ENCODE peak calls at places on chromosomes 5 and 9, in four cellular contexts. Q, H, Y and S are unnamed samples.

GRCh38 chr5:78419396-78419795 is 59.0 kb downstream of the SCAMP1 start:
- DNase-seq in Y (no peak), H (no peak), Q (peak), S (no peak)

GRCh38 chr5:176776916-176777315 is 33.4 kb upstream of the UNC5A start:
- DNase-seq in Q (no peak), Y (no peak), H (no peak), S (no peak)

GRCh38 chr5:98301567-98301966 is 471.9 kb upstream of the RGMB start:
- DNase-seq in Q (no peak), H (no peak), Y (no peak), S (no peak)

GRCh38 chr9:97577051-97577450 is 56.1 kb downstream of the TSTD2 start:
- DNase-seq in H (no peak), Y (no peak), Q (no peak), S (no peak)

GRCh38 chr9:131656356-131657030 is 83.4 kb downstream of the RAPGEF1 start:
- DNase-seq in Q (peak), H (no peak), Y (no peak), S (no peak)

GRCh38 chr5:96734871-96735325 is 72.7 kb downstream of the CAST start:
- DNase-seq in Y (peak), H (no peak), Q (no peak), S (no peak)

GRCh38 chr5:14593326-14594036 is 11.9 kb downstream of the OTULINL start:
- DNase-seq in Q (no peak), Y (no peak), H (no peak), S (no peak)

GRCh38 chr9:108615152-108615551 is 240.6 kb downstream of the ACTL7B start:
- DNase-seq in Q (no peak), Y (no peak), H (no peak), S (no peak)

GRCh38 chr9:6733243-6733642 is 24.5 kb upstream of the KDM4C start:
- DNase-seq in H (no peak), Y (no peak), Q (no peak), S (no peak)

GRCh38 chr9:114092336-114092735 is 6.8 kb downstream of the KIF12 start:
- DNase-seq in Y (no peak), Q (no peak), H (no peak), S (no peak)

GRCh38 chr9:121453232-121453892 is 46.3 kb downstream of the GGTA1 start:
- DNase-seq in Q (no peak), Y (no peak), H (no peak), S (no peak)

GRCh38 chr5:4700886-4701285 is 439.2 kb upstream of the ADAMTS16 start:
- DNase-seq in Q (no peak), H (no peak), Y (no peak), S (no peak)

GRCh38 chr9:77440057-77440456 is 208.1 kb downstream of the GNA14 start:
- DNase-seq in Q (no peak), Y (no peak), H (peak), S (no peak)

GRCh38 chr9:517993-518392 is 303.3 kb downstream of the DOCK8 start:
- DNase-seq in Q (no peak), Y (no peak), H (no peak), S (no peak)

GRCh38 chr9:5481744-5482027 is 28.6 kb upstream of the PDCD1LG2 start:
- DNase-seq in H (no peak), Y (no peak), Q (no peak), S (no peak)

GRCh38 chr5:168443950-168444700 is 42.1 kb upstream of the RARS1 start:
- DNase-seq in H (no peak), Y (no peak), Q (no peak), S (no peak)

GRCh38 chr9:20684865-20685696 is 1.0 kb downstream of the FOCAD start:
- DNase-seq in H (no peak), Y (no peak), Q (no peak), S (no peak)

GRCh38 chr5:113119271-113119924 is 142.8 kb downstream of the DCP2 start:
- DNase-seq in Y (no peak), H (no peak), Q (no peak), S (no peak)

GRCh38 chr5:173736923-173737412 is 120.5 kb upstream of the BOD1 start:
- DNase-seq in Y (peak), H (no peak), Q (peak), S (peak)

GRCh38 chr5:174275959-174276358 is 230.5 kb downstream of the NSG2 start:
- DNase-seq in Q (no peak), Y (no peak), H (no peak), S (no peak)

GRCh38 chr5:138282918-138283742 is 8.7 kb upstream of the GFRA3 start:
- DNase-seq in Y (peak), H (peak), Q (no peak), S (peak)

GRCh38 chr5:123916331-123917121 is 404.5 kb downstream of the CSNK1G3 start:
- DNase-seq in H (no peak), Q (no peak), Y (no peak), S (no peak)

GRCh38 chr9:112789493-112789892 is 38.9 kb downstream of the SNX30 start:
- DNase-seq in Y (no peak), H (no peak), Q (no peak), S (no peak)

GRCh38 chr5:92676120-92676838 is 904.7 kb downstream of the NR2F1-AS1 start:
- DNase-seq in Y (no peak), Q (no peak), H (no peak), S (no peak)

GRCh38 chr9:94802795-94803194 is 76.3 kb downstream of the AOPEP start:
- DNase-seq in Y (no peak), H (no peak), Q (peak), S (no peak)

GRCh38 chr9:96884443-96884842 is 30.1 kb upstream of the ZNF782 start:
- DNase-seq in Q (no peak), H (no peak), Y (peak), S (peak)

GRCh38 chr9:120936011-120936763 is 9.6 kb upstream of the TRAF1 start:
- DNase-seq in H (peak), Y (peak), Q (peak), S (peak)

GRCh38 chr9:79224672-79225433 is 346.9 kb upstream of the TLE4 start:
- DNase-seq in Q (no peak), H (no peak), Y (no peak), S (no peak)

GRCh38 chr5:10591946-10592345 is 28.1 kb downstream of the ANKRD33B start:
- DNase-seq in H (no peak), Q (no peak), Y (no peak), S (no peak)

GRCh38 chr5:123754167-123754840 is 242.3 kb downstream of the CSNK1G3 start:
- DNase-seq in Q (no peak), Y (no peak), H (no peak), S (no peak)

GRCh38 chr5:15993934-15994333 is 185.7 kb downstream of the MARCHF11 start:
- DNase-seq in H (no peak), Y (no peak), Q (no peak), S (no peak)

GRCh38 chr5:37217976-37218375 is 31.2 kb downstream of the CPLANE1 start:
- DNase-seq in Y (no peak), Q (no peak), H (no peak), S (no peak)

GRCh38 chr5:73940026-73940425 is 314.0 kb downstream of the ARHGEF28 start:
- DNase-seq in Y (no peak), H (no peak), Q (no peak), S (no peak)

GRCh38 chr5:32833127-32833526 is 122.0 kb downstream of the NPR3 start:
- DNase-seq in Y (no peak), H (no peak), Q (no peak), S (no peak)

GRCh38 chr5:5772202-5772601 is 349.7 kb downstream of the ICE1 start:
- DNase-seq in Y (no peak), H (no peak), Q (no peak), S (no peak)

GRCh38 chr9:116193636-116194035 is 40.0 kb downstream of the PAPPA start:
- DNase-seq in H (no peak), Y (no peak), Q (no peak), S (no peak)

GRCh38 chr5:58088941-58089340 is 370.9 kb downstream of the PLK2 start:
- DNase-seq in Y (no peak), H (no peak), Q (no peak), S (no peak)

GRCh38 chr9:91155746-91156145 is 206.0 kb downstream of the AUH start:
- DNase-seq in Y (no peak), H (no peak), Q (no peak), S (no peak)

GRCh38 chr9:91155181-91155580 is 206.5 kb downstream of the AUH start:
- DNase-seq in H (no peak), Q (no peak), Y (no peak), S (no peak)

GRCh38 chr9:91154686-91155085 is 207.0 kb downstream of the AUH start:
- DNase-seq in Q (no peak), Y (no peak), H (no peak), S (no peak)

GRCh38 chr9:91157891-91158660 is 203.6 kb downstream of the AUH start:
- DNase-seq in Y (no peak), Q (no peak), H (no peak), S (no peak)

DNA sequence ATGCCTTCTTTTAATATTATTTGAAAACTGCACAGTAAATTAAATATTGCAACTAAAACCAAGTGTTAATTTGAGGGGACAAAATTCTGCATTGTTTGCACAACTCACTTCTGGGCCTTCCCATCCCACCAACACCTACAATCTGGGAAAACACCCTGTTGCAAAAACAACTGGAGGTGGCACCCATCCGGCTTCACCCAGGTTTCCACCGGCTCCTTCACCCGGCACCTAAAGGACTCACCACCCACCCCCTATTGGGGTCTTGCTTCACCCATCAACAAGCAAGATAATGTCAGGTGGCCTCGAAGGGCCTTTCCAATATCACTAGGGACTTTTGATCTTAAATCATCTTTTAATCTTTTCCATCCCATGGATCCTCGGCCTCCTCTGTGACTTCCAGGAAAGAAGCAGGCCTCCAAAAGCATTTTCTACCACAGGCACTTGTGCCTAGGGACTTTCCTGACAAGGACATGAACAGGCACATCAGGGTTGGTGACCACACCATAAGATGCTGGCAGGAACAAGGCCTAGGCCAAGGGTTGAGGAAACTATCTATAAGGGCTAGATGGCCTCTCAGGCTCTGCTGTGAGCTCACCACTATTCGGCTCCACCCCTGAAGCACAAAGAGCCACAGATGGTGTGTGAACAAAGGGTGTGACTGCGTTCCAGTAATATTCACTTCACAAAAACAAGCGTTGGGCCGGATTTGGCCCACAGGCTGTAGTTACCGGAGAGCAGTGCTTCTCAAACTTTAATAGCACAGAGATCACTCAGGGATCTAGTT is 205.1 kb downstream of the AUH start:
- DNase-seq in Q (no peak), Y (no peak), H (no peak), S (no peak)
- TF ChIP-seq ETV6 in Q (no peak), Y (no peak), H (no peak), S (no peak)

DNA sequence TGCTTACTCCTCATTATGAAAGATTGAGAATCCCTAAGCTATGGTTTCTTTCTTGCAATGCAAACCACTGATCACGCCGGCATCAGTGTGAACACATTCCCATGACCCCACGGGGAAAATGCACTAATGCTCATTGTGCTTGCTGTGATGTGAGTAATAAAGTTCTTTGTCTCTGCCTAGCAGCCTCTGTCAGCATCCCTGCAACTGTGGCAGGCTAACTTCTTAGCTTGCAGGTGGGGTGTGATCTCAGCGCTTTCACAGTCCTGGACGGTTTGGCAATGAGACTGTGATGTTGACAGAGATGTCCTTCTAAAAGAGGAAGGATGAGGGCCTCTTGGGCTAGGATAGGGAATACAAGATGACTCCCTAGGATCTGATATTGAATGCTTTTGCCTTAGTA is 1218.7 kb downstream of the EFNA5 start:
- DNase-seq in Y (no peak), H (no peak), Q (no peak), S (no peak)
- TF ChIP-seq ETV6 in Y (no peak), H (no peak), Q (no peak), S (no peak)

GRCh38 chr9:89850633-89851325 is 246.0 kb downstream of the GADD45G start:
- DNase-seq in Q (no peak), Y (no peak), H (no peak), S (no peak)
- TF ChIP-seq ETV6 in Q (no peak), Y (no peak), H (no peak), S (no peak)

DNA sequence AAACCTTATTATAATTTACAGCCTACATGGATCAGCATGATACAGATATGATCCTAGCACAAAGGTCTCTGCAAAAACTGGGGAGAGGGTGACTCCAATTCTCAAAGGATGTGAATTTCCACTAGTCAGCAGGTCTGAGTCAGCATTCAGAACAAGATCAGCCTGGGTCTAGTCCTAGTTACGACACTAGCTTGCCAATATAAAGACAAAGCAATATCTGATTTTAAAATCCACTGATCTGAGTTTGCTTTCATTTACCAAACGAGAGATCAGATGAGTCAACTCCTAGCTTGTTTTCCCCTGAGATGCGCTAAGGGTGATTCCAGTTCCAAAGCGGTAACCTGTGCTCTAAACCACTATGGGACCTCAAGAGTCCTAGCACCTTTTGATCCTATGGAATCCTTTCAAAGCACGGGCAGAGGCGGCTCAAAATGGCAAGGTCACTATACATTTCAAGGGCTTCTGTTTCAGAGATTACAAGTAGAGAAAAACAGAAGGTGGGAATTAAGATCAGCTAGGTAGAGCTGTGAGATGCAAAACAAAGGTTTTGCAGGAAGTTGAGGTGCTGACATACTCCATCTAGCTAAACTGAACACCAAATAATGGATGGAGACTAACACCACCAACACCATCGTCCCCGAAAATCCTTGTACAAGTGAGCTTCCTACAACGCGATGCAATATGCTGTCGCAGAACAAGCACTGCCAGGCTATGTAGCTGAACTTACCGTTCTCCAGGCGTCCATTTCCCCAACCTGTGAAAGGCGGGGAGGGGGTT is 935 bp downstream of the SLC25A51 start:
- DNase-seq in Q (no peak), H (no peak), Y (peak), S (peak)
- TF ChIP-seq ETV6 in Q (no peak), H (peak), Y (no peak), S (no peak)

GRCh38 chr9:98944130-98945074 is 695 bp downstream of the COL15A1 start:
- DNase-seq in H (peak), Q (no peak), Y (no peak), S (no peak)
- TF ChIP-seq ETV6 in H (no peak), Q (no peak), Y (no peak), S (no peak)

DNA sequence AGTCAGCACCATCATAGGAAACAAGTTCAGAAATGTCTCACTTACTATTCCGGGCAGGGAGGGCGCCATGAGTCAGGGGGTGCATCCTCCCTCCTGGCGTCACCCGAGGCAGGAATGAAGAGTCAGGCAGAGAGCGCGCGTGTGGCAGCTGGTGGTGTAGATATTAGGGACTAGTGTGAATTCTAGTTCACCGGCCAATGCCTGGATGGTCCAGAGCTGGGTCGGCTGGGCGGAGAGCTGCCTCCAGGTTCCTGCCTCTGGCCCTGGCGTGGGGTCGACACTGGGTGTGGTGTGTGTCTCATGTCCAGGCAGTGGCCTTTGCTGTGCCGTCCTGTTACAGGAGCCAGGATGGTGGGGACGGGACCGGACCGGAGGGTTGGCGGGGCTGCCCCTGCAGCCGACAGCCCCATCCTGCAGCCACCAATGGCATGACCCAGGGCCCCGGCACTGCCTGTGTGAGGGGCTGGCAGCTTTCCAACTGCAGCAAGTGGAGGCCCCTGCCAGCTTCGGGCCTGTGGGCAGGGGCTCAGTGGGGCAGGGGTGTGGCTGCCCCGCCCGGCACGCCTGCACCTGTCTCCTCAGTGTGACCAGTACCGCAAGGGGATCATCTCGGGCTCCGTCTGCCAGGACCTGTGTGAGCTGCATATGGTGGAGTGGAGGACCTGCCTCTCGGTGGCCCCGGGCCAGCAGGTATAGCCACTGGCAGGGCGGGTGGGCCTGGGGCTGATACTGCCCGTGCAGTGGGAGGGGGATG is 9.1 kb downstream of the DIPK1B start:
- DNase-seq in Q (no peak), H (no peak), Y (no peak), S (no peak)
- TF ChIP-seq ETV6 in Q (no peak), H (no peak), Y (no peak), S (no peak)

DNA sequence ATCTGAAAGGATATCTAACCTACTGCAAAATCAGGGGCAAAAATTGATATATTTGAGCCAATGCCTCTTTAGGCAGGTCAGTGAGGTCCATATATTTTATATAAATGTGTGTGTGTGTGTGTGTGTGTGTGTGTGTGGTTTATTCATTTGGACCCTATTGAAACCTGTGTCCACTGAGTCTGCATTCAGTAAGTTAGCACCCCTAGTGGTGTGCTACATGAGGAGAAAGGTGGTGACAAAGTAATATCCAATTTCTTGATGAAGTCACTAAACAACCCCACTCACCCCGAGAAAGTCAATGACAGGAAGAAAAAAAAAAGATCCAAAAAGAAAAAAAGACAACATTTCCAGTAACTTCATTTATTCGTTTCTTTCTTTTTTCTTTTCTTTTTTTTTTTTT is 4.1 kb downstream of the FBXW11 start:
- DNase-seq in H (no peak), Y (peak), Q (no peak), S (peak)
- TF ChIP-seq ETV6 in H (no peak), Y (no peak), Q (no peak), S (no peak)